ENCODE peak calls at places on chromosomes 12 and 14, in eight cellular contexts. One of them, this sample, is unnamed.

GRCh38 chr14:90444077-90444696 is 47.4 kb downstream of the CALM1 start:
- DNase-seq in uterus: no peak
- DNase-seq in thoracic aorta: no peak
- DNase-seq in neural progenitor cell: no peak
- DNase-seq in HCT116: no peak
- DNase-seq in fibroblast of lung: peak
- DNase-seq in lower lobe of right lung: peak
- DNase-seq in IMR-90: no peak
- DNase-seq in this sample: no peak

GRCh38 chr12:29742646-29743045 is 41.1 kb downstream of the TMTC1 start:
- DNase-seq in HCT116: no peak
- DNase-seq in thoracic aorta: no peak
- DNase-seq in fibroblast of lung: no peak
- DNase-seq in neural progenitor cell: no peak
- DNase-seq in lower lobe of right lung: no peak
- DNase-seq in uterus: no peak
- DNase-seq in IMR-90: no peak
- DNase-seq in this sample: no peak

GRCh38 chr14:102971314-102971713 is 48.9 kb downstream of the AMN start:
- DNase-seq in uterus: no peak
- DNase-seq in lower lobe of right lung: no peak
- DNase-seq in HCT116: no peak
- DNase-seq in thoracic aorta: no peak
- DNase-seq in neural progenitor cell: no peak
- DNase-seq in IMR-90: no peak
- DNase-seq in fibroblast of lung: no peak
- DNase-seq in this sample: no peak

GRCh38 chr14:79749051-79749450 is 462.3 kb downstream of the DIO2 start:
- DNase-seq in neural progenitor cell: no peak
- DNase-seq in lower lobe of right lung: no peak
- DNase-seq in thoracic aorta: no peak
- DNase-seq in fibroblast of lung: no peak
- DNase-seq in HCT116: no peak
- DNase-seq in uterus: no peak
- DNase-seq in IMR-90: no peak
- DNase-seq in this sample: no peak

GRCh38 chr12:128789356-128789929 is 34.3 kb downstream of the SLC15A4 start:
- DNase-seq in IMR-90: no peak
- DNase-seq in HCT116: no peak
- DNase-seq in thoracic aorta: no peak
- DNase-seq in fibroblast of lung: no peak
- DNase-seq in lower lobe of right lung: no peak
- DNase-seq in uterus: no peak
- DNase-seq in neural progenitor cell: no peak
- DNase-seq in this sample: no peak

GRCh38 chr12:107759410-107759809 is 1.5 kb downstream of the PRDM4 start:
- DNase-seq in IMR-90: peak
- DNase-seq in lower lobe of right lung: no peak
- DNase-seq in uterus: no peak
- DNase-seq in thoracic aorta: no peak
- DNase-seq in fibroblast of lung: peak
- DNase-seq in HCT116: peak
- DNase-seq in neural progenitor cell: peak
- DNase-seq in this sample: no peak

GRCh38 chr12:88570103-88570502 is 10.2 kb downstream of the KITLG start:
- DNase-seq in HCT116: no peak
- DNase-seq in thoracic aorta: no peak
- DNase-seq in lower lobe of right lung: no peak
- DNase-seq in fibroblast of lung: peak
- DNase-seq in neural progenitor cell: no peak
- DNase-seq in uterus: no peak
- DNase-seq in IMR-90: peak
- DNase-seq in this sample: no peak

GRCh38 chr12:96719671-96720362 is 187.2 kb upstream of the NEDD1 start:
- DNase-seq in neural progenitor cell: no peak
- DNase-seq in uterus: no peak
- DNase-seq in lower lobe of right lung: no peak
- DNase-seq in HCT116: no peak
- DNase-seq in thoracic aorta: no peak
- DNase-seq in IMR-90: peak
- DNase-seq in fibroblast of lung: peak
- DNase-seq in this sample: no peak

GRCh38 chr12:120736404-120737331 is 11.0 kb downstream of the ACADS start:
- DNase-seq in lower lobe of right lung: no peak
- DNase-seq in uterus: no peak
- DNase-seq in neural progenitor cell: no peak
- DNase-seq in fibroblast of lung: no peak
- DNase-seq in thoracic aorta: no peak
- DNase-seq in IMR-90: no peak
- DNase-seq in HCT116: no peak
- DNase-seq in this sample: no peak

GRCh38 chr14:54343276-54344121 is 53.3 kb upstream of the CDKN3 start:
- DNase-seq in uterus: no peak
- DNase-seq in fibroblast of lung: peak
- DNase-seq in HCT116: no peak
- DNase-seq in thoracic aorta: no peak
- DNase-seq in neural progenitor cell: peak
- DNase-seq in IMR-90: no peak
- DNase-seq in lower lobe of right lung: no peak
- DNase-seq in this sample: no peak

GRCh38 chr12:54053625-54054441 is at the start of gene HOXC4:
- DNase-seq in neural progenitor cell: no peak
- DNase-seq in HCT116: no peak
- DNase-seq in uterus: no peak
- DNase-seq in thoracic aorta: no peak
- DNase-seq in fibroblast of lung: peak
- DNase-seq in lower lobe of right lung: no peak
- DNase-seq in IMR-90: peak
- DNase-seq in this sample: no peak

GRCh38 chr12:1851126-1851791 is 30.9 kb downstream of the LRTM2 start:
- DNase-seq in uterus: no peak
- DNase-seq in lower lobe of right lung: no peak
- DNase-seq in neural progenitor cell: no peak
- DNase-seq in thoracic aorta: no peak
- DNase-seq in HCT116: no peak
- DNase-seq in fibroblast of lung: peak
- DNase-seq in IMR-90: peak
- DNase-seq in this sample: no peak

GRCh38 chr14:39097159-39097558 is 5.9 kb downstream of the SEC23A start:
- DNase-seq in uterus: no peak
- DNase-seq in neural progenitor cell: no peak
- DNase-seq in IMR-90: peak
- DNase-seq in fibroblast of lung: peak
- DNase-seq in thoracic aorta: no peak
- DNase-seq in lower lobe of right lung: no peak
- DNase-seq in HCT116: no peak
- DNase-seq in this sample: no peak

GRCh38 chr12:63918788-63919300 is 74.3 kb downstream of the SRGAP1 start:
- DNase-seq in fibroblast of lung: peak
- DNase-seq in neural progenitor cell: no peak
- DNase-seq in IMR-90: peak
- DNase-seq in HCT116: no peak
- DNase-seq in uterus: no peak
- DNase-seq in lower lobe of right lung: no peak
- DNase-seq in thoracic aorta: no peak
- DNase-seq in this sample: no peak

DNA sequence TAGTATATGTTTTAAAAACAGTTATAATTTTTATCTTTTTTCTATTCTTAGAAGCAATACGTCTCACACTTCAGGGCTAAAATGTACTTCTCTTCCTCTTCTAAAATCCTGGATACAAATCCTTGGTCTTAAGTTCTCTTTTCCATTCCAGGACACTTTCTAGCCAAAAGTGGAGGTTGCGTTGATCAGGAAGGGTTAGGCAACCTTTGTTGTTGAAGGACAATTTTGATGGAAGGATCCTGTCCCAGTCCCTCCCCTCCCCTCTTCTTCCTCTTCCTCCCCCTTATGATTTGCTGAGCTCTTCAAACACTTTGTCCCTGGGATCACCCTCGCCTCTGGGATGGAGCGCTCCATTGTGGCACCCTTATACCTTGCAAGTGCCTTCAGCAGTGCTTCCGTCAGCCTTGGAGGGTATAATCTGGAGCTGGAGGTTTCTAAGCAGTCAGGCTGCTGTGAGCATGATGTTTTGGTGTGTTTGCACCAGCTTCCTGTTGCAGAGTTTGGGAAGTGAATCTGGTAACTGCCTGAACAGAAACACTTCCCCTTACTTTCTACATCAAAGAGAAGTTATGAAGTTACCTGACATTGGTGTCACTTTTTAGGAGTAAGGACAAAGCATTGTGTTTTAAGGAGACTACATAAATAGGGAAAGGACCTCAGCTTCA is 87.4 kb upstream of the SLC38A2 start:
- DNase-seq in neural progenitor cell: no peak
- DNase-seq in thoracic aorta: no peak
- DNase-seq in uterus: no peak
- DNase-seq in lower lobe of right lung: no peak
- DNase-seq in IMR-90: no peak
- DNase-seq in HCT116: no peak
- DNase-seq in fibroblast of lung: no peak
- DNase-seq in this sample: no peak
- H3K4me3 ChIP-seq in neural progenitor cell: no peak
- H3K4me3 ChIP-seq in thoracic aorta: no peak
- H3K4me3 ChIP-seq in uterus: no peak
- H3K4me3 ChIP-seq in lower lobe of right lung: no peak
- H3K4me3 ChIP-seq in IMR-90: no peak
- H3K4me3 ChIP-seq in HCT116: no peak
- H3K4me3 ChIP-seq in fibroblast of lung: no peak
- H3K4me3 ChIP-seq in this sample: no peak

GRCh38 chr12:32895688-32896437 is 714 bp downstream of the PKP2 start:
- DNase-seq in uterus: peak
- DNase-seq in fibroblast of lung: no peak
- DNase-seq in neural progenitor cell: peak
- DNase-seq in lower lobe of right lung: no peak
- DNase-seq in HCT116: no peak
- DNase-seq in thoracic aorta: no peak
- DNase-seq in IMR-90: no peak
- DNase-seq in this sample: no peak
- H3K27ac ChIP-seq in uterus: no peak
- H3K27ac ChIP-seq in fibroblast of lung: no peak
- H3K27ac ChIP-seq in neural progenitor cell: no peak
- H3K27ac ChIP-seq in lower lobe of right lung: no peak
- H3K27ac ChIP-seq in HCT116: peak
- H3K27ac ChIP-seq in thoracic aorta: no peak
- H3K27ac ChIP-seq in IMR-90: no peak
- H3K27ac ChIP-seq in this sample: no peak

DNA sequence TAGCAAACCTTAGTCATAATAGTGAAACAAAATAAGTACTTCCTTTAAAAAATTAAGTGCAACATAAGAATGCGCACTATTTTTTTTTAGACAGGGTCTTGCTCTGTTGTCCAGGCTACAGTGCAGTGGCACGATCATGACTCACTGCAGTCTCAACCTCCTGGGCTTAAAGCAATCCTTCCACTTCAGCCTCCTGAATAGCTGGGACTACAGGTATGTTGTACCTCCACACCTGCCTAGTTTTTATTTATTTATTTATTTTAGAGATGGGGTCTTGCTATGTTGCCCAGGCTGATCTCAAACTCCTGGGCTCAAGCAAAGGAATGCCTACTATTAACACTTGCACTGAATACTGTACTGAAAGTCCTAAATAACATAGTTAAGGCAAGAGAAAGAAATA is 93.8 kb downstream of the NUMB start:
- DNase-seq in IMR-90: no peak
- DNase-seq in HCT116: no peak
- DNase-seq in uterus: no peak
- DNase-seq in thoracic aorta: no peak
- DNase-seq in lower lobe of right lung: no peak
- DNase-seq in neural progenitor cell: no peak
- DNase-seq in fibroblast of lung: no peak
- DNase-seq in this sample: no peak
- TF ChIP-seq CTCF in IMR-90: no peak
- TF ChIP-seq CTCF in HCT116: no peak
- TF ChIP-seq CTCF in uterus: no peak
- TF ChIP-seq CTCF in thoracic aorta: no peak
- TF ChIP-seq CTCF in lower lobe of right lung: no peak
- TF ChIP-seq CTCF in neural progenitor cell: no peak
- TF ChIP-seq CTCF in fibroblast of lung: no peak
- TF ChIP-seq CTCF in this sample: no peak

DNA sequence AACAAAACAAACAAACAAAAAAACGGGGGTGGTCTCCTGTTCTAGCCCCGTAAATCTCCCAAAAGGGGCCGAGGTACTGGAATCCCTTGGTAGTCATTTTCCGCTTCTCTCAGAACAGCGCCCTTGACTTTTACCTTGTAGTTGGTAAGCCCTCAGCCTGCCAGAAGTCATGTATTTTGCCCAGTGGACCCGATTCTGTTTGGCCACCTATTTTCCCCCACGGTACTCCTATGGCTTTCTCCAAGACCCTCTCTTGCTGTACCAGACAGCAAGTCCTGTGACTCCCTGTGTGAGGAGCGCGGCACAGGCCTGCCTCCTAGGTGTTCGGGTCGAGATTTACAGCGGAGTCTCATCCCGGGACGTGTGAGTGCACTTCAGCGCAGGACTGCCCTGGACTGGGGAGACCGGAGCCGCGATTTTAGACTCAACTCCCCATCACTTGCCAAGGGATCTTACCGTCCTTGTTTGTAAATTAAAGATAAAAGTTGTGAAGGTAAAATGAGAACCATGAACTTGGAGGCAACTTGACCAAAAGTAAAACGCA is 1.1 kb upstream of the MBD6 start:
- DNase-seq in neural progenitor cell: peak
- DNase-seq in uterus: peak
- DNase-seq in lower lobe of right lung: peak
- DNase-seq in thoracic aorta: no peak
- DNase-seq in HCT116: no peak
- DNase-seq in IMR-90: peak
- DNase-seq in fibroblast of lung: peak
- DNase-seq in this sample: peak
- H3K4me3 ChIP-seq in neural progenitor cell: peak
- H3K4me3 ChIP-seq in uterus: peak
- H3K4me3 ChIP-seq in lower lobe of right lung: peak
- H3K4me3 ChIP-seq in thoracic aorta: peak
- H3K4me3 ChIP-seq in HCT116: no peak
- H3K4me3 ChIP-seq in IMR-90: no peak
- H3K4me3 ChIP-seq in fibroblast of lung: no peak
- H3K4me3 ChIP-seq in this sample: peak